ENCODE peak calls at places on chromosomes 16 and 17, in ten cellular contexts. One of them, this sample, is unnamed.
A peak's percentile ranks its signal among the peaks of the same experiment; 100 is the strongest.

GRCh38 chr16:81224836-81225235 is 13.7 kb upstream of the BCO1 start:
- DNase-seq in uterus: no peak
- DNase-seq in substantia nigra: no peak
- DNase-seq in NCI-H1436: no peak
- DNase-seq in activated T-helper 1 cell treated with Interleukin-2 at 50 U/mL for 16 hours: no peak
- DNase-seq in left cardiac atrium: no peak
- DNase-seq in foreskin fibroblast: peak; percentile 35
- DNase-seq in anterior cingulate cortex: no peak
- DNase-seq in bronchial epithelial cell: no peak
- DNase-seq in kidney: no peak
- DNase-seq in this sample: no peak

GRCh38 chr16:7026639-7027038 is 306.0 kb upstream of the RBFOX1 start:
- DNase-seq in uterus: no peak
- DNase-seq in substantia nigra: no peak
- DNase-seq in NCI-H1436: no peak
- DNase-seq in anterior cingulate cortex: no peak
- DNase-seq in activated T-helper 1 cell treated with Interleukin-2 at 50 U/mL for 16 hours: no peak
- DNase-seq in foreskin fibroblast: no peak
- DNase-seq in left cardiac atrium: no peak
- DNase-seq in kidney: no peak
- DNase-seq in bronchial epithelial cell: no peak
- DNase-seq in this sample: no peak

GRCh38 chr16:47037396-47037745 is 63.9 kb upstream of the DNAJA2 start:
- DNase-seq in left cardiac atrium: no peak
- DNase-seq in kidney: peak; percentile 79
- DNase-seq in activated T-helper 1 cell treated with Interleukin-2 at 50 U/mL for 16 hours: peak; percentile 13
- DNase-seq in foreskin fibroblast: no peak
- DNase-seq in substantia nigra: no peak
- DNase-seq in uterus: peak; percentile 45
- DNase-seq in NCI-H1436: no peak
- DNase-seq in bronchial epithelial cell: no peak
- DNase-seq in anterior cingulate cortex: no peak
- DNase-seq in this sample: no peak

GRCh38 chr16:17232487-17232886 is 238.3 kb downstream of the XYLT1 start:
- DNase-seq in kidney: no peak
- DNase-seq in bronchial epithelial cell: no peak
- DNase-seq in foreskin fibroblast: no peak
- DNase-seq in left cardiac atrium: no peak
- DNase-seq in activated T-helper 1 cell treated with Interleukin-2 at 50 U/mL for 16 hours: no peak
- DNase-seq in NCI-H1436: no peak
- DNase-seq in substantia nigra: no peak
- DNase-seq in anterior cingulate cortex: no peak
- DNase-seq in uterus: no peak
- DNase-seq in this sample: no peak

GRCh38 chr16:23057013-23057596 is 92.1 kb downstream of the USP31 start:
- DNase-seq in uterus: no peak
- DNase-seq in bronchial epithelial cell: no peak
- DNase-seq in NCI-H1436: no peak
- DNase-seq in activated T-helper 1 cell treated with Interleukin-2 at 50 U/mL for 16 hours: no peak
- DNase-seq in anterior cingulate cortex: no peak
- DNase-seq in left cardiac atrium: no peak
- DNase-seq in foreskin fibroblast: no peak
- DNase-seq in kidney: no peak
- DNase-seq in substantia nigra: no peak
- DNase-seq in this sample: no peak

GRCh38 chr17:31857920-31858646 is 961 bp downstream of the COPRS start:
- DNase-seq in kidney: no peak
- DNase-seq in anterior cingulate cortex: no peak
- DNase-seq in activated T-helper 1 cell treated with Interleukin-2 at 50 U/mL for 16 hours: no peak
- DNase-seq in uterus: no peak
- DNase-seq in foreskin fibroblast: peak; percentile 43
- DNase-seq in left cardiac atrium: no peak
- DNase-seq in NCI-H1436: no peak
- DNase-seq in bronchial epithelial cell: peak; percentile 20
- DNase-seq in substantia nigra: no peak
- DNase-seq in this sample: no peak

GRCh38 chr17:35297666-35298065 is 54.8 kb downstream of the SLFN5 start:
- DNase-seq in uterus: no peak
- DNase-seq in foreskin fibroblast: peak; percentile 32
- DNase-seq in kidney: no peak
- DNase-seq in NCI-H1436: no peak
- DNase-seq in substantia nigra: no peak
- DNase-seq in activated T-helper 1 cell treated with Interleukin-2 at 50 U/mL for 16 hours: no peak
- DNase-seq in left cardiac atrium: no peak
- DNase-seq in anterior cingulate cortex: no peak
- DNase-seq in bronchial epithelial cell: no peak
- DNase-seq in this sample: no peak

GRCh38 chr17:16952401-16952800 is 19.5 kb downstream of the TNFRSF13B start:
- DNase-seq in kidney: no peak
- DNase-seq in substantia nigra: no peak
- DNase-seq in bronchial epithelial cell: no peak
- DNase-seq in anterior cingulate cortex: no peak
- DNase-seq in uterus: no peak
- DNase-seq in left cardiac atrium: no peak
- DNase-seq in foreskin fibroblast: no peak
- DNase-seq in NCI-H1436: no peak
- DNase-seq in activated T-helper 1 cell treated with Interleukin-2 at 50 U/mL for 16 hours: no peak
- DNase-seq in this sample: no peak

This sample was measured in prostate gland.